ENCODE peak calls at places on chromosomes 3 and 15, in five cellular contexts. One of them, this sample, is unnamed.

GRCh38 chr3:191648787-191649186 is 187.8 kb downstream of the PYDC2 start:
- DNase-seq in fibroblast of lung: no peak
- DNase-seq in GM12864: no peak
- DNase-seq in lower lobe of right lung: no peak
- DNase-seq in tibial artery: no peak
- DNase-seq in this sample: no peak

GRCh38 chr3:59660376-59660775 is 610.6 kb upstream of the CFAP20DC start:
- DNase-seq in lower lobe of right lung: no peak
- DNase-seq in fibroblast of lung: peak
- DNase-seq in tibial artery: no peak
- DNase-seq in GM12864: no peak
- DNase-seq in this sample: peak

GRCh38 chr3:186514296-186515002 is 29.7 kb downstream of the CRYGS start:
- DNase-seq in GM12864: no peak
- DNase-seq in tibial artery: no peak
- DNase-seq in lower lobe of right lung: no peak
- DNase-seq in fibroblast of lung: no peak
- DNase-seq in this sample: no peak

GRCh38 chr3:49930922-49931321 is 1.3 kb upstream of the MON1A start:
- DNase-seq in GM12864: no peak
- DNase-seq in lower lobe of right lung: no peak
- DNase-seq in tibial artery: no peak
- DNase-seq in fibroblast of lung: no peak
- DNase-seq in this sample: peak

GRCh38 chr3:51099794-51100542 is 285.1 kb upstream of the MANF start:
- DNase-seq in lower lobe of right lung: no peak
- DNase-seq in tibial artery: no peak
- DNase-seq in fibroblast of lung: peak
- DNase-seq in GM12864: no peak
- DNase-seq in this sample: peak

GRCh38 chr3:153673853-153674252 is 447.3 kb upstream of the ARHGEF26 start:
- DNase-seq in tibial artery: no peak
- DNase-seq in lower lobe of right lung: no peak
- DNase-seq in GM12864: no peak
- DNase-seq in fibroblast of lung: no peak
- DNase-seq in this sample: peak

GRCh38 chr15:79091204-79091867 is 756 bp upstream of the RASGRF1 start:
- DNase-seq in lower lobe of right lung: no peak
- DNase-seq in tibial artery: peak
- DNase-seq in GM12864: no peak
- DNase-seq in fibroblast of lung: no peak
- DNase-seq in this sample: peak

GRCh38 chr3:64152100-64152499 is 73.2 kb downstream of the PRICKLE2 start:
- DNase-seq in GM12864: no peak
- DNase-seq in lower lobe of right lung: no peak
- DNase-seq in fibroblast of lung: peak
- DNase-seq in tibial artery: peak
- DNase-seq in this sample: peak

GRCh38 chr15:71455878-71456277 is 340.6 kb downstream of the THSD4 start:
- DNase-seq in lower lobe of right lung: no peak
- DNase-seq in GM12864: no peak
- DNase-seq in tibial artery: no peak
- DNase-seq in fibroblast of lung: no peak
- DNase-seq in this sample: no peak

GRCh38 chr15:72857331-72858065 is 73.9 kb upstream of the ADPGK start:
- DNase-seq in GM12864: no peak
- DNase-seq in lower lobe of right lung: no peak
- DNase-seq in fibroblast of lung: no peak
- DNase-seq in tibial artery: no peak
- DNase-seq in this sample: no peak

GRCh38 chr15:98419173-98419814 is 229.0 kb upstream of the IGF1R start:
- DNase-seq in GM12864: no peak
- DNase-seq in lower lobe of right lung: no peak
- DNase-seq in tibial artery: no peak
- DNase-seq in fibroblast of lung: no peak
- DNase-seq in this sample: no peak

GRCh38 chr3:46863261-46863782 is at the start of gene MYL3:
- DNase-seq in fibroblast of lung: no peak
- DNase-seq in lower lobe of right lung: peak
- DNase-seq in tibial artery: peak
- DNase-seq in GM12864: no peak
- DNase-seq in this sample: no peak

GRCh38 chr3:129625071-129625874 is 18.8 kb upstream of the PLXND1 start:
- DNase-seq in lower lobe of right lung: peak
- DNase-seq in GM12864: no peak
- DNase-seq in fibroblast of lung: no peak
- DNase-seq in tibial artery: peak
- DNase-seq in this sample: no peak

GRCh38 chr3:57949779-57950618 is 58.2 kb upstream of the FLNB start:
- DNase-seq in tibial artery: peak
- DNase-seq in fibroblast of lung: peak
- DNase-seq in GM12864: no peak
- DNase-seq in lower lobe of right lung: no peak
- DNase-seq in this sample: peak

GRCh38 chr15:70710714-70711113 is 52.6 kb downstream of the UACA start:
- DNase-seq in GM12864: no peak
- DNase-seq in tibial artery: no peak
- DNase-seq in lower lobe of right lung: no peak
- DNase-seq in fibroblast of lung: no peak
- DNase-seq in this sample: no peak

GRCh38 chr15:37550360-37551024 is 383.9 kb upstream of the TMCO5A start:
- DNase-seq in GM12864: no peak
- DNase-seq in fibroblast of lung: no peak
- DNase-seq in tibial artery: peak
- DNase-seq in lower lobe of right lung: peak
- DNase-seq in this sample: no peak

GRCh38 chr3:61876797-61877196 is 315.4 kb downstream of the PTPRG start:
- DNase-seq in fibroblast of lung: peak
- DNase-seq in tibial artery: no peak
- DNase-seq in lower lobe of right lung: no peak
- DNase-seq in GM12864: no peak
- DNase-seq in this sample: no peak

GRCh38 chr3:53800041-53800440 is 46.2 kb downstream of the CHDH start:
- DNase-seq in tibial artery: no peak
- DNase-seq in fibroblast of lung: no peak
- DNase-seq in GM12864: no peak
- DNase-seq in lower lobe of right lung: no peak
- DNase-seq in this sample: no peak

GRCh38 chr3:70722018-70722417 is 409.6 kb upstream of the MDFIC2 start:
- DNase-seq in tibial artery: no peak
- DNase-seq in GM12864: no peak
- DNase-seq in lower lobe of right lung: no peak
- DNase-seq in fibroblast of lung: no peak
- DNase-seq in this sample: no peak

GRCh38 chr3:61804782-61805181 is 243.4 kb downstream of the PTPRG start:
- DNase-seq in GM12864: no peak
- DNase-seq in fibroblast of lung: no peak
- DNase-seq in tibial artery: no peak
- DNase-seq in lower lobe of right lung: no peak
- DNase-seq in this sample: no peak

GRCh38 chr3:160401301-160402095 is 2.0 kb downstream of the SMC4 start:
- DNase-seq in GM12864: no peak
- DNase-seq in tibial artery: no peak
- DNase-seq in fibroblast of lung: peak
- DNase-seq in lower lobe of right lung: no peak
- DNase-seq in this sample: peak

GRCh38 chr3:96201463-96201862 is 612.9 kb upstream of the EPHA6 start:
- DNase-seq in lower lobe of right lung: no peak
- DNase-seq in GM12864: no peak
- DNase-seq in fibroblast of lung: no peak
- DNase-seq in tibial artery: no peak
- DNase-seq in this sample: no peak

GRCh38 chr15:63041982-63042878 is at the start of gene TPM1:
- DNase-seq in tibial artery: peak
- DNase-seq in lower lobe of right lung: peak
- DNase-seq in GM12864: no peak
- DNase-seq in fibroblast of lung: peak
- DNase-seq in this sample: peak

DNA sequence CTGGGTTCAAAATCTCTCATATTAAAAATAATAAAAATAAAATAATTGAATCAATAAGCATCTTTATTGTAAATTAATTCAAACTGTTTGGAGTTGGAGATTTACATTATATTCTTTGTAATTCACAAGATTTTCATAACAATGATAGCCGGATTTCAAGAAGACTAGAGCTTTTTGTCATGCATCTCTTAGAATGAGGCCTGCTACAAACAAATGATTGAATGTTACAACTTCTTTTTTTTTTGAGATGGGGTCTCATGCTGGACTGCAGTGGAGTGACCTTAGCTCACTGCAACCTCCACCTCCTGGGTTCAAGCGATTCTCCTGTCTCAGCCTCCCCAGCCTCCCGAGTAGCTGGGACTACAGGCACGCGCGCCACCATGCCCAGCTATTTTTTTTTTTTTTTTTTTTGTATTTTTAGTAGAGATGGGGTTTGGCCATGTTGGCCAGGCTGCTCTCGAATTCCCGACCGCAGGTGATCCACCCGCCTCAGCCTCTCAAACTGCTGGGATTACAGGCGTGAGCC is 3.5 kb downstream of the SLTM start:
- DNase-seq in tibial artery: no peak
- DNase-seq in lower lobe of right lung: no peak
- DNase-seq in GM12864: no peak
- DNase-seq in fibroblast of lung: no peak
- DNase-seq in this sample: no peak
- H3K4me3 ChIP-seq in tibial artery: no peak
- H3K4me3 ChIP-seq in lower lobe of right lung: no peak
- H3K4me3 ChIP-seq in GM12864: no peak
- H3K4me3 ChIP-seq in fibroblast of lung: no peak
- H3K4me3 ChIP-seq in this sample: no peak

GRCh38 chr3:5796541-5796940 is 609.0 kb downstream of the EDEM1 start:
- DNase-seq in GM12864: no peak
- DNase-seq in fibroblast of lung: no peak
- DNase-seq in tibial artery: no peak
- DNase-seq in lower lobe of right lung: no peak
- DNase-seq in this sample: no peak

GRCh38 chr3:5798809-5799208 is 611.3 kb downstream of the EDEM1 start:
- DNase-seq in GM12864: no peak
- DNase-seq in fibroblast of lung: no peak
- DNase-seq in tibial artery: no peak
- DNase-seq in lower lobe of right lung: no peak
- DNase-seq in this sample: no peak

GRCh38 chr3:5800965-5801364 is 613.5 kb downstream of the EDEM1 start:
- DNase-seq in fibroblast of lung: no peak
- DNase-seq in lower lobe of right lung: no peak
- DNase-seq in tibial artery: no peak
- DNase-seq in GM12864: no peak
- DNase-seq in this sample: no peak

DNA sequence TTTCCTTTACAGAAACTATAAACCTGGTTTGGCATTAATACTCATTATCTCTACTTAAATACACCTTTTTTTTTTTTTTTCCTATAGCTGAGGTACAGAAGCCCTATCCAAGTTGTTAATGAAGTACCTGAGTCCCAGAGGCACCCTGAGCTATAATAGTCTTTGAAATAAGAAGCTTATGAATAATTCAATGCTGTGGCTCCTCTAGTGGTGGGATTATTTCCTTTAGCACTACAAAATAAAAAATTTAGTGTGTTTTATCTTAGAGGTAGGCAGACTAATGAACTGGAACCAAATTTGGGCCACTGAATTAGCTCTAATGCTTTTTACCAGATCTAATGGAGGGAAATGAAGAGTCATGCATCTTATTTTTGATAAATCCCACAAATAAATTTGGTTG is 611.9 kb downstream of the EDEM1 start:
- DNase-seq in GM12864: no peak
- DNase-seq in lower lobe of right lung: no peak
- DNase-seq in fibroblast of lung: no peak
- DNase-seq in tibial artery: no peak
- DNase-seq in this sample: no peak
- TF ChIP-seq CTCF in GM12864: no peak
- TF ChIP-seq CTCF in lower lobe of right lung: no peak
- TF ChIP-seq CTCF in fibroblast of lung: no peak
- TF ChIP-seq CTCF in tibial artery: no peak
- TF ChIP-seq CTCF in this sample: no peak

GRCh38 chr3:17065881-17066280 is 181.1 kb downstream of the PLCL2 start:
- DNase-seq in GM12864: no peak
- DNase-seq in tibial artery: no peak
- DNase-seq in fibroblast of lung: no peak
- DNase-seq in lower lobe of right lung: no peak
- DNase-seq in this sample: no peak
- H3K4me3 ChIP-seq in GM12864: no peak
- H3K4me3 ChIP-seq in tibial artery: no peak
- H3K4me3 ChIP-seq in fibroblast of lung: no peak
- H3K4me3 ChIP-seq in lower lobe of right lung: no peak
- H3K4me3 ChIP-seq in this sample: no peak

DNA sequence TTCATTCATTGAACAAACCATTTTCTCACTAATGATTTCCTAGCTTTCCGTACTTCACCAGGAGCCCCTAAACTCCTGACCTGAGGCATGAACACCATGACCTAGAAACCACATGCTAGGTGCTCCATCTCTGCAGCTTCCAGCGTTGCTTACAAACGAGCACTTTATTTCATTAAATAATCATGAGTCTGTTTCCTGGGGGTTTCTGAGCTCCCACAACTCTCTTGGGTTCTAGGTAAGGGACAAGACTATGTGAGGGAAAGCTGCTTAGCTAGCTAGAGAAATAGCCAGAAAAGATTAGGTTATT is 1.3 kb downstream of the MAP2K1 start:
- DNase-seq in lower lobe of right lung: no peak
- DNase-seq in GM12864: no peak
- DNase-seq in tibial artery: no peak
- DNase-seq in fibroblast of lung: no peak
- DNase-seq in this sample: no peak
- TF ChIP-seq CTCF in lower lobe of right lung: no peak
- TF ChIP-seq CTCF in GM12864: no peak
- TF ChIP-seq CTCF in tibial artery: no peak
- TF ChIP-seq CTCF in fibroblast of lung: no peak
- TF ChIP-seq CTCF in this sample: no peak

DNA sequence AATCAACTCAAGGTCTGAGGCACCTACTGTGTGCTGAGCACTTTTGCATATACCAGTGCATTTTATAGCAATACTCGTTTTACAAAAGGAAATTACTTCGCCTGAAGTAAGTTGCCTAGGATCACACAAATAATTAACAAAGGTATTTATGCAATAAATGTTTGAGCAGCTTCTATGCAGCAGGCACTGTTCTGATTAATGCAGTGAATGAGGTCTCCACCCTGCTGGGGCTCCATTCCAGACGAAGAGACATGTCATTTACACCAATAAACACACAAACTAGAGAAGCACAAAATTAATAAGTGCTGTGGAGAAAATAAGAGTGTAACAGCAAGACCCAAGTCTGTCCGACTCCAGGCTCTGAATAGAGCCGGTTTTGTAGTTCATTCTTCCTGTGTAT is 17.5 kb downstream of the NOX5 start:
- DNase-seq in GM12864: no peak
- DNase-seq in tibial artery: no peak
- DNase-seq in lower lobe of right lung: no peak
- DNase-seq in fibroblast of lung: no peak
- DNase-seq in this sample: no peak
- H3K4me3 ChIP-seq in GM12864: no peak
- H3K4me3 ChIP-seq in tibial artery: no peak
- H3K4me3 ChIP-seq in lower lobe of right lung: peak
- H3K4me3 ChIP-seq in fibroblast of lung: no peak
- H3K4me3 ChIP-seq in this sample: peak